ENCODE peak calls at places on chromosomes 16 and 17, in seven cellular contexts. L, J, I, P, M, S and E are unnamed samples.

GRCh38 chr17:5182597-5183409 is 8.9 kb downstream of the ZNF594 start:
- DNase-seq in I (no peak), S (no peak), M (no peak), J (no peak), L (no peak), P (no peak), E (no peak)

GRCh38 chr17:56897646-56898424 is 16.0 kb downstream of the TRIM25 start:
- DNase-seq in J (no peak), M (no peak), I (no peak), L (no peak), S (no peak), P (no peak), E (no peak)

GRCh38 chr16:21645261-21645721 is 7.1 kb downstream of the IGSF6 start:
- DNase-seq in S (peak), I (peak), M (no peak), L (no peak), P (no peak), J (no peak), E (peak)

GRCh38 chr16:67068212-67068753 is 39.3 kb downstream of the CBFB start:
- DNase-seq in J (no peak), I (no peak), S (peak), L (no peak), M (no peak), P (no peak), E (no peak)

GRCh38 chr16:67286441-67287235 is 7.3 kb downstream of the PLEKHG4 start:
- DNase-seq in J (no peak), M (no peak), P (no peak), L (no peak), S (no peak), I (no peak), E (no peak)

GRCh38 chr16:660459-661183 is 7.3 kb upstream of the RHOT2 start:
- DNase-seq in M (peak), S (peak), I (peak), J (peak), P (peak), L (peak), E (peak)

GRCh38 chr16:16928532-16929101 is 542.1 kb downstream of the XYLT1 start:
- DNase-seq in M (no peak), S (no peak), P (no peak), I (no peak), L (no peak), J (no peak), E (no peak)

GRCh38 chr16:87615621-87616041 is 13.3 kb downstream of the JPH3 start:
- DNase-seq in M (no peak), S (no peak), P (no peak), J (no peak), L (no peak), I (no peak), E (no peak)

GRCh38 chr17:17749921-17750320 is 68.7 kb downstream of the RAI1 start:
- DNase-seq in P (peak), I (peak), S (peak), L (no peak), J (no peak), M (peak), E (peak)

GRCh38 chr17:35080536-35080935 is 17.0 kb upstream of the RFFL start:
- DNase-seq in S (peak), P (no peak), J (no peak), M (no peak), I (no peak), L (no peak), E (no peak)

GRCh38 chr16:48632137-48632774 is 22.3 kb upstream of the N4BP1 start:
- DNase-seq in S (no peak), I (no peak), J (no peak), P (no peak), M (no peak), L (no peak), E (no peak)

GRCh38 chr17:50872710-50873424 is 6.7 kb upstream of the TOB1 start:
- DNase-seq in J (no peak), M (no peak), L (no peak), S (peak), I (peak), P (no peak), E (no peak)

GRCh38 chr16:68756250-68757051 is 19.4 kb downstream of the CDH1 start:
- DNase-seq in M (no peak), J (no peak), I (peak), L (no peak), P (peak), S (no peak), E (no peak)